ENCODE peak calls at places on chromosomes 6 and 20, in seven cellular contexts. U is activated CD4-positive, alpha-beta T cell treated with anti-CD3 and anti-CD28 coated beads, Interleukin-2, amount 50 U/mL, for 4 hours; N is transverse colon; X is dorsolateral prefrontal cortex; E is stimulated activated naive CD4-positive, alpha-beta T cell; I is hepatic stellate cell; S is stimulated activated CD8-positive, alpha-beta memory T cell treated with anti-CD3 and anti-CD28 coated beads, Interleukin-2, amount 100 ng/mL, for 48 hours. H is an unnamed sample.

GRCh38 chr6:107931894-107932293 is 26.1 kb downstream of the SEC63 start:
- DNase-seq in S (no peak), U (no peak), E (no peak), I (no peak), X (no peak), N (no peak), H (no peak)

GRCh38 chr20:4805663-4806449 is 84.1 kb downstream of the PRND start:
- DNase-seq in U (no peak), I (no peak), S (no peak), E (no peak), N (no peak), X (no peak), H (no peak)

GRCh38 chr6:18136260-18136659 is 13.8 kb upstream of the NHLRC1 start:
- DNase-seq in I (no peak), U (no peak), N (no peak), S (no peak), E (no peak), X (no peak), H (no peak)

GRCh38 chr6:154515808-154516207 is 5.3 kb upstream of the CNKSR3 start:
- DNase-seq in N (no peak), I (no peak), S (no peak), U (no peak), E (no peak), X (no peak), H (no peak)

GRCh38 chr6:90530882-90531281 is 56.0 kb downstream of the MAP3K7 start:
- DNase-seq in X (no peak), E (no peak), U (no peak), N (no peak), I (no peak), S (no peak), H (no peak)

GRCh38 chr6:33759887-33760629 is 13.4 kb upstream of the IP6K3 start:
- DNase-seq in S (no peak), X (no peak), I (no peak), U (no peak), E (no peak), N (no peak), H (no peak)

GRCh38 chr6:27293436-27294152 is 18.5 kb downstream of the POM121L2 start:
- DNase-seq in X (no peak), N (no peak), I (no peak), S (no peak), E (no peak), U (no peak), H (peak; percentile 52)

GRCh38 chr20:16902657-16903056 is 154.5 kb downstream of the OTOR start:
- DNase-seq in X (no peak), S (no peak), U (no peak), E (no peak), N (no peak), I (no peak), H (no peak)

GRCh38 chr6:165695736-165696515 is 32.9 kb upstream of the PDE10A start:
- DNase-seq in S (no peak), U (no peak), N (no peak), E (no peak), I (no peak), X (no peak), H (no peak)

GRCh38 chr20:12699374-12700228 is 309.2 kb upstream of the SPTLC3 start:
- DNase-seq in N (no peak), S (no peak), X (no peak), I (no peak), U (no peak), E (no peak), H (no peak)

GRCh38 chr20:1779567-1779966 is 115.6 kb upstream of the SIRPA start:
- DNase-seq in U (no peak), I (no peak), E (no peak), S (no peak), X (no peak), N (no peak), H (no peak)

GRCh38 chr6:97023982-97024381 is 99.5 kb downstream of the KLHL32 start:
- DNase-seq in E (no peak), U (no peak), S (no peak), I (no peak), X (no peak), N (no peak), H (no peak)

GRCh38 chr20:2133318-2134183 is 31.9 kb downstream of the STK35 start:
- DNase-seq in E (no peak), X (no peak), S (no peak), I (peak; percentile 70), N (no peak), U (no peak), H (peak; percentile 81)

GRCh38 chr20:40156600-40157307 is 532.3 kb downstream of the MAFB start:
- DNase-seq in S (no peak), U (no peak), X (no peak), I (no peak), E (no peak), N (no peak), H (no peak)

GRCh38 chr20:35909176-35909575 is 45.1 kb downstream of the SCAND1 start:
- DNase-seq in U (no peak), X (no peak), E (no peak), I (no peak), S (no peak), N (no peak), H (no peak)

H was measured in AG08396.